ENCODE peak calls at places on chromosomes 4 and X, in ten cellular contexts. O is nucleus accumbens; G is stimulated activated naive B cell treated with anti-CD40 and anti-IgM and Interleukin-4, amounts not matched to agents 10 μg/mL and 1 μg/mL and 100 μg/mL, for 72 hours; R is Calu3; B is left lobe of liver; U is GM12891; W is progenitor cell of endocrine pancreas; I is Kasumi-1; F is GM23248; A is RPMI7951. E is an unnamed sample.

GRCh38 chrX:56314334-56314733 is 82.2 kb downstream of the KLF8 start:
- DNase-seq in O (no peak), G (no peak), R (no peak), B (no peak), U (no peak), W (no peak), I (peak), F (no peak), A (peak), E (no peak)

GRCh38 chr4:121711263-121712000 is 14.7 kb upstream of the ANXA5 start:
- DNase-seq in O (peak), G (peak), R (peak), B (peak), U (no peak), W (peak), I (no peak), F (peak), A (peak), E (no peak)

GRCh38 chr4:75630174-75630931 is at the start of gene CDKL2:
- DNase-seq in O (peak), G (peak), R (peak), B (peak), U (peak), W (peak), I (peak), F (peak), A (peak), E (no peak)

GRCh38 chr4:76504613-76505465 is 69.8 kb downstream of the SHROOM3 start:
- DNase-seq in O (no peak), G (no peak), R (peak), B (no peak), U (peak), W (no peak), I (peak), F (peak), A (peak), E (peak)

GRCh38 chr4:148445903-148446261 is 3.7 kb upstream of the NR3C2 start:
- DNase-seq in O (no peak), G (no peak), R (no peak), B (no peak), U (no peak), W (no peak), I (no peak), F (no peak), A (no peak), E (no peak)

GRCh38 chr4:83852085-83852451 is 316.2 kb downstream of the GPAT3 start:
- DNase-seq in O (no peak), G (no peak), R (no peak), B (no peak), U (no peak), W (no peak), I (no peak), F (peak), A (peak), E (no peak)

GRCh38 chr4:143400082-143400481 is 63.4 kb downstream of the GAB1 start:
- DNase-seq in O (no peak), G (no peak), R (no peak), B (no peak), U (no peak), W (no peak), I (no peak), F (no peak), A (no peak), E (no peak)

GRCh38 chr4:158169931-158170690 is 2.7 kb downstream of the GASK1B start:
- DNase-seq in O (no peak), G (no peak), R (no peak), B (no peak), U (no peak), W (no peak), I (no peak), F (peak), A (peak), E (no peak)

GRCh38 chr4:86963697-86964096 is 28.9 kb downstream of the AFF1 start:
- DNase-seq in O (no peak), G (no peak), R (no peak), B (no peak), U (no peak), W (no peak), I (no peak), F (peak), A (peak), E (no peak)

GRCh38 chr4:118762753-118763477 is 73.0 kb downstream of the SEC24D start:
- DNase-seq in O (no peak), G (no peak), R (no peak), B (no peak), U (no peak), W (no peak), I (no peak), F (peak), A (no peak), E (no peak)

GRCh38 chrX:110847334-110847733 is 51.7 kb upstream of the CHRDL1 start:
- DNase-seq in O (no peak), G (no peak), R (peak), B (no peak), U (no peak), W (peak), I (peak), F (peak), A (peak), E (peak)